ENCODE peak calls at places on chromosomes 13 and 19, in six cellular contexts. One of them, this sample, is unnamed.

GRCh38 chr19:52237771-52238400 is 31.5 kb upstream of the ZNF766 start:
- DNase-seq in astrocyte of the spinal cord: peak
- DNase-seq in MG63: peak
- DNase-seq in NB4: peak
- DNase-seq in IMR-90: peak
- DNase-seq in RWPE1: no peak
- DNase-seq in this sample: peak

GRCh38 chr13:48969685-48970084 is 6.0 kb upstream of the FNDC3A start:
- DNase-seq in MG63: no peak
- DNase-seq in RWPE1: no peak
- DNase-seq in astrocyte of the spinal cord: no peak
- DNase-seq in NB4: no peak
- DNase-seq in IMR-90: no peak
- DNase-seq in this sample: no peak

GRCh38 chr19:56995298-56995697 is 124.5 kb upstream of the USP29 start:
- DNase-seq in astrocyte of the spinal cord: no peak
- DNase-seq in RWPE1: no peak
- DNase-seq in NB4: no peak
- DNase-seq in MG63: no peak
- DNase-seq in IMR-90: no peak
- DNase-seq in this sample: no peak

GRCh38 chr19:32662186-32662585 is 12.8 kb downstream of the ANKRD27 start:
- DNase-seq in RWPE1: no peak
- DNase-seq in NB4: peak
- DNase-seq in IMR-90: peak
- DNase-seq in astrocyte of the spinal cord: peak
- DNase-seq in MG63: peak
- DNase-seq in this sample: no peak

GRCh38 chr13:114020750-114021463 is 47.0 kb upstream of the C13orf46 start:
- DNase-seq in RWPE1: no peak
- DNase-seq in MG63: no peak
- DNase-seq in astrocyte of the spinal cord: no peak
- DNase-seq in IMR-90: no peak
- DNase-seq in NB4: no peak
- DNase-seq in this sample: no peak

GRCh38 chr13:73325351-73326214 is 266.8 kb downstream of the KLF5 start:
- DNase-seq in astrocyte of the spinal cord: no peak
- DNase-seq in NB4: no peak
- DNase-seq in IMR-90: peak
- DNase-seq in RWPE1: peak
- DNase-seq in MG63: no peak
- DNase-seq in this sample: no peak

GRCh38 chr19:39109641-39110040 is 15.9 kb upstream of the PAK4 start:
- DNase-seq in astrocyte of the spinal cord: no peak
- DNase-seq in IMR-90: no peak
- DNase-seq in MG63: no peak
- DNase-seq in RWPE1: no peak
- DNase-seq in NB4: no peak
- DNase-seq in this sample: no peak

GRCh38 chr13:50884270-50884669 is 25.3 kb upstream of the RNASEH2B start:
- DNase-seq in MG63: no peak
- DNase-seq in astrocyte of the spinal cord: no peak
- DNase-seq in RWPE1: no peak
- DNase-seq in IMR-90: no peak
- DNase-seq in NB4: no peak
- DNase-seq in this sample: no peak

GRCh38 chr13:93244918-93245280 is 18.3 kb downstream of the GPC6 start:
- DNase-seq in MG63: no peak
- DNase-seq in NB4: no peak
- DNase-seq in IMR-90: peak
- DNase-seq in RWPE1: peak
- DNase-seq in astrocyte of the spinal cord: peak
- DNase-seq in this sample: no peak

GRCh38 chr19:49057636-49058234 is at the start of gene CGB7:
- DNase-seq in RWPE1: peak
- DNase-seq in IMR-90: peak
- DNase-seq in astrocyte of the spinal cord: peak
- DNase-seq in NB4: no peak
- DNase-seq in MG63: peak
- DNase-seq in this sample: peak

GRCh38 chr13:22618002-22618401 is 562.8 kb upstream of the SGCG start:
- DNase-seq in MG63: no peak
- DNase-seq in NB4: no peak
- DNase-seq in RWPE1: no peak
- DNase-seq in astrocyte of the spinal cord: no peak
- DNase-seq in IMR-90: no peak
- DNase-seq in this sample: no peak

GRCh38 chr13:46211116-46211515 is 612 bp upstream of the LRRC63 start:
- DNase-seq in astrocyte of the spinal cord: peak
- DNase-seq in IMR-90: no peak
- DNase-seq in NB4: peak
- DNase-seq in RWPE1: peak
- DNase-seq in MG63: no peak
- DNase-seq in this sample: peak

GRCh38 chr13:114124921-114125320 is 7.5 kb downstream of the RASA3 start:
- DNase-seq in RWPE1: no peak
- DNase-seq in astrocyte of the spinal cord: peak
- DNase-seq in NB4: peak
- DNase-seq in IMR-90: peak
- DNase-seq in MG63: peak
- DNase-seq in this sample: peak

GRCh38 chr13:114328034-114328433 is 13.7 kb downstream of the CHAMP1 start:
- DNase-seq in RWPE1: no peak
- DNase-seq in astrocyte of the spinal cord: no peak
- DNase-seq in IMR-90: no peak
- DNase-seq in MG63: no peak
- DNase-seq in NB4: no peak
- DNase-seq in this sample: no peak

GRCh38 chr13:24192036-24192810 is 31.7 kb downstream of the SPATA13 start:
- DNase-seq in RWPE1: no peak
- DNase-seq in IMR-90: no peak
- DNase-seq in NB4: no peak
- DNase-seq in MG63: no peak
- DNase-seq in astrocyte of the spinal cord: no peak
- DNase-seq in this sample: no peak

GRCh38 chr13:98866882-98867281 is 111.0 kb downstream of the DOCK9 start:
- DNase-seq in MG63: no peak
- DNase-seq in RWPE1: no peak
- DNase-seq in astrocyte of the spinal cord: no peak
- DNase-seq in IMR-90: no peak
- DNase-seq in NB4: no peak
- DNase-seq in this sample: no peak

GRCh38 chr19:15297416-15298224 is 34.7 kb downstream of the BRD4 start:
- DNase-seq in RWPE1: peak
- DNase-seq in NB4: no peak
- DNase-seq in IMR-90: peak
- DNase-seq in astrocyte of the spinal cord: peak
- DNase-seq in MG63: peak
- DNase-seq in this sample: no peak

GRCh38 chr13:113759525-113760137 is 605 bp downstream of the TMEM255B start:
- DNase-seq in MG63: peak
- DNase-seq in NB4: no peak
- DNase-seq in RWPE1: peak
- DNase-seq in astrocyte of the spinal cord: peak
- DNase-seq in IMR-90: peak
- DNase-seq in this sample: no peak

GRCh38 chr19:41939861-41940442 is 11.7 kb upstream of the ERFL start:
- DNase-seq in astrocyte of the spinal cord: no peak
- DNase-seq in IMR-90: no peak
- DNase-seq in MG63: no peak
- DNase-seq in NB4: no peak
- DNase-seq in RWPE1: no peak
- DNase-seq in this sample: peak

GRCh38 chr19:16274466-16274865 is 50.2 kb upstream of the KLF2 start:
- DNase-seq in NB4: peak
- DNase-seq in IMR-90: no peak
- DNase-seq in RWPE1: no peak
- DNase-seq in astrocyte of the spinal cord: no peak
- DNase-seq in MG63: no peak
- DNase-seq in this sample: no peak

GRCh38 chr19:7307590-7308218 is 13.5 kb upstream of the INSR start:
- DNase-seq in IMR-90: no peak
- DNase-seq in NB4: no peak
- DNase-seq in astrocyte of the spinal cord: no peak
- DNase-seq in RWPE1: no peak
- DNase-seq in MG63: no peak
- DNase-seq in this sample: no peak

GRCh38 chr13:30616927-30617314 is 799 bp upstream of the USPL1 start:
- DNase-seq in astrocyte of the spinal cord: peak
- DNase-seq in MG63: peak
- DNase-seq in RWPE1: peak
- DNase-seq in IMR-90: peak
- DNase-seq in NB4: peak
- DNase-seq in this sample: peak

GRCh38 chr19:16605552-16605951 is 22.5 kb downstream of the MED26 start:
- DNase-seq in MG63: no peak
- DNase-seq in astrocyte of the spinal cord: no peak
- DNase-seq in RWPE1: no peak
- DNase-seq in IMR-90: no peak
- DNase-seq in NB4: no peak
- DNase-seq in this sample: no peak

GRCh38 chr13:30906411-30906990 is 430 bp downstream of the MEDAG start:
- DNase-seq in NB4: no peak
- DNase-seq in MG63: no peak
- DNase-seq in IMR-90: no peak
- DNase-seq in RWPE1: no peak
- DNase-seq in astrocyte of the spinal cord: no peak
- DNase-seq in this sample: no peak

GRCh38 chr13:48585456-48585840 is 52.6 kb upstream of the RCBTB2 start:
- DNase-seq in IMR-90: no peak
- DNase-seq in RWPE1: no peak
- DNase-seq in astrocyte of the spinal cord: peak
- DNase-seq in NB4: peak
- DNase-seq in MG63: peak
- DNase-seq in this sample: no peak

This sample was measured in T-helper 1 cell.